ENCODE peak calls at places on chromosomes 6 and 20, in seven cellular contexts. C is psoas muscle, R is RKO, E is NT2/D1, Y is NCI-H226, F is mammary epithelial cell, H is GM19239. A is an unnamed sample.

GRCh38 chr6:467671-468082 is 76.1 kb downstream of the IRF4 start:
- DNase-seq in C (no peak), R (no peak), E (no peak), Y (no peak), F (no peak), H (no peak), A (no peak)

GRCh38 chr6:121726596-121726995 is 291.1 kb downstream of the GJA1 start:
- DNase-seq in C (no peak), R (no peak), E (no peak), Y (no peak), F (no peak), H (no peak), A (no peak)

GRCh38 chr20:37407573-37408002 is 61.6 kb downstream of the SRC start:
- DNase-seq in C (peak), R (no peak), E (no peak), Y (no peak), F (no peak), H (no peak), A (no peak)

GRCh38 chr6:2033544-2033943 is 211.9 kb downstream of the GMDS start:
- DNase-seq in C (no peak), R (no peak), E (no peak), Y (no peak), F (no peak), H (no peak), A (no peak)

GRCh38 chr20:59807909-59808728 is 125.3 kb downstream of the SYCP2 start:
- DNase-seq in C (no peak), R (no peak), E (no peak), Y (no peak), F (no peak), H (no peak), A (no peak)

GRCh38 chr6:132712366-132712765 is 1.5 kb downstream of the VNN1 start:
- DNase-seq in C (no peak), R (peak), E (no peak), Y (peak), F (peak), H (no peak), A (peak)

GRCh38 chr20:62011403-62011791 is 54.3 kb downstream of the TAF4 start:
- DNase-seq in C (no peak), R (no peak), E (no peak), Y (no peak), F (peak), H (no peak), A (peak)

GRCh38 chr6:151765444-151765886 is 42.0 kb upstream of the ESR1 start:
- DNase-seq in C (no peak), R (peak), E (peak), Y (peak), F (peak), H (peak), A (peak)

GRCh38 chr6:10398439-10399218 is 16.2 kb downstream of the TFAP2A start:
- DNase-seq in C (no peak), R (no peak), E (no peak), Y (no peak), F (no peak), H (no peak), A (no peak)

GRCh38 chr6:41713650-41714291 is 21.6 kb downstream of the TFEB start:
- DNase-seq in C (peak), R (no peak), E (no peak), Y (no peak), F (peak), H (no peak), A (no peak)

GRCh38 chr6:131924881-131925474 is 26.2 kb downstream of the CCN2 start:
- DNase-seq in C (no peak), R (peak), E (no peak), Y (peak), F (peak), H (no peak), A (peak)

GRCh38 chr6:33817520-33817919 is 13.7 kb upstream of the MLN start:
- DNase-seq in C (no peak), R (no peak), E (no peak), Y (no peak), F (no peak), H (no peak), A (no peak)

A was measured in RWPE1.